ENCODE peak calls at places on chromosomes 13 and 19, in four cellular contexts. M is thoracic aorta, F is fibroblast of pulmonary artery, A is OCI-LY7. Y is an unnamed sample.

GRCh38 chr13:48829536-48829935 is 146.2 kb upstream of the FNDC3A start:
- DNase-seq in M (no peak), A (peak; percentile 18), F (no peak), Y (no peak)

GRCh38 chr13:75860935-75861334 is 224.8 kb downstream of the LMO7 start:
- DNase-seq in A (no peak), M (no peak), F (no peak), Y (peak; percentile 43)

GRCh38 chr13:67278230-67278629 is 48.1 kb upstream of the PCDH9 start:
- DNase-seq in A (no peak), M (no peak), F (peak; percentile 95), Y (no peak)

GRCh38 chr19:6260912-6261636 is 18.7 kb downstream of the MLLT1 start:
- DNase-seq in M (no peak), F (peak; percentile 30), A (peak; percentile 44), Y (no peak)

GRCh38 chr13:109737606-109738005 is 48.8 kb downstream of the IRS2 start:
- DNase-seq in A (no peak), F (no peak), M (no peak), Y (peak; percentile 76)

GRCh38 chr13:75425216-75426009 is 56.6 kb downstream of the TBC1D4 start:
- DNase-seq in M (no peak), F (no peak), A (peak; percentile 72), Y (no peak)

GRCh38 chr13:64934569-64935362 is 2295.4 kb downstream of the PCDH9 start:
- DNase-seq in A (no peak), F (no peak), M (no peak), Y (no peak)

GRCh38 chr19:38478273-38478971 is 44.9 kb downstream of the RYR1 start:
- DNase-seq in A (peak; percentile 44), F (peak; percentile 6), M (no peak), Y (peak; percentile 1)

GRCh38 chr19:19656451-19657396 is 6.8 kb downstream of the ATP13A1 start:
- DNase-seq in F (no peak), A (no peak), M (no peak), Y (no peak)

GRCh38 chr19:56949651-56950050 is 109.1 kb upstream of the PEG3 start:
- DNase-seq in M (no peak), F (no peak), A (no peak), Y (no peak)

GRCh38 chr19:13097331-13098258 is 5.1 kb downstream of the LYL1 start:
- DNase-seq in A (no peak), F (no peak), M (no peak), Y (no peak)
- H3K4me3 ChIP-seq in A (no peak overlapping the region), F (no peak overlapping the region), M (peak overlapping the region; percentile 66), Y (no peak overlapping the region)

GRCh38 chr19:2016041-2016807 is 710 bp upstream of the BTBD2 start:
- DNase-seq in M (peak; percentile 68), F (peak; percentile 86), A (peak; percentile 82), Y (peak; percentile 57)
- H3K4me3 ChIP-seq in M (peak overlapping the region; percentile 58), F (peak overlapping the region; percentile 42), A (peak overlapping the region; percentile 70), Y (peak overlapping the region; percentile 36)

GRCh38 chr19:5172859-5173577 is 167.6 kb downstream of the PTPRS start:
- DNase-seq in M (peak; percentile 32), F (peak; percentile 90), A (no peak), Y (peak; percentile 96)
- H3K4me3 ChIP-seq in M (no peak overlapping the region), F (no peak overlapping the region), A (no peak overlapping the region), Y (no peak overlapping the region)

DNA sequence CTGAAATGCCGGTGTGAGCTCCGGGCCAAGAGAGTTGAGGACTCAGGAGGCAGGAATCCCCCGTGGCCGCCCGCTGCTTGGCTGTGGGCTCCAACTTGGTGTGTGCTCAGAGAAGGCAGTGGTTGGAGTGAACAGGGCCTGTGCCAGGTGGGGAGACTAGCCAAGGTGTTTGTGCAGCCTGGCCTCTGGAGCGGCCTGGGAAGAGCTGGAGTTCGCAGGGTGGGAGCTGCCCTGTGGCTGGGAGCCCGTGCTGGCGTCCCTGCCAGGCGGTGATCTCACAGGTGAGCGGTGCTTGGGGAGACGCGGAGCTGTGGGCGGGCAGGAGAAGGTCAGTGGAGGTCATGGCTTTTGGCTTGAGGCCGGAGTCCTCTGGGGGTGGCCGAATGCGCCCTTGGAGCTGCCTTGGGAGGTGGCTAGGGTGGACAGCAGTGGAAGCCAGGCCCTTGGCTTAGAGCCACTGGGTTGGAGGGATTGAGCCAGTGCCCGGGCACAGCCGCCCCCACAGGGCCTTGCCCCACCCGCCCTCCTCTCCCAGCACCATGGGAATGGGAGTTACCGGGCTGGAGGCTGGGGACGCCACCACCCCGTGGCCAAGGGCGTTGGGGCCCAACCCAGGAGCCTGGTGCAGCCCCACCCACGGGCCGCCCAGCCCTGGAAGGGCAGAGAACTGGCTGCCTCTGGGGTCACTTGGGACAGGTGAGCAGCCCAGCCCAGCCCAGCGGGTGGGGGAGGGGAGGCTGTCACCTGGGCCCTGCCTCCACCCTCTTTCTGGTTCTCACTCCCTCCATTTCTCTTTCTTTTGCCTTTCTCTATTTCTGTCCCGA is 7.1 kb upstream of the CIRBP start:
- DNase-seq in M (peak; percentile 74), A (no peak), F (no peak), Y (no peak)
- H3K4me3 ChIP-seq in M (peak overlapping the region; percentile 82), A (peak overlapping the region; percentile 78), F (peak overlapping the region; percentile 7), Y (peak overlapping the region; percentile 75)